ENCODE peak calls at places on chromosomes 11 and 22, in six cellular contexts. P, E, G, B, R and U are unnamed samples.

GRCh38 chr11:134004406-134005197 is 47.8 kb upstream of the IGSF9B start:
- DNase-seq in P (no peak), E (no peak), G (no peak), B (no peak), R (no peak), U (no peak)

GRCh38 chr11:62552931-62553838 is 6.6 kb upstream of the AHNAK start:
- DNase-seq in P (peak), E (no peak), G (peak), B (peak), R (peak), U (no peak)

GRCh38 chr11:69293819-69294505 is at the start of gene MYEOV:
- DNase-seq in P (peak), E (no peak), G (no peak), B (peak), R (no peak), U (peak)

GRCh38 chr11:66168289-66168688 is 98.2 kb downstream of the PACS1 start:
- DNase-seq in P (no peak), E (no peak), G (no peak), B (no peak), R (no peak), U (no peak)

GRCh38 chr11:6531267-6531752 is 34.2 kb downstream of the DNHD1 start:
- DNase-seq in P (no peak), E (no peak), G (peak), B (peak), R (peak), U (peak)

GRCh38 chr11:65217441-65218423 is 36.0 kb downstream of the CAPN1 start:
- DNase-seq in P (no peak), E (no peak), G (no peak), B (no peak), R (no peak), U (no peak)

GRCh38 chr11:74033046-74033445 is 24.2 kb upstream of the UCP3 start:
- DNase-seq in P (no peak), E (no peak), G (no peak), B (no peak), R (no peak), U (peak)

GRCh38 chr11:71078482-71078881 is 173.9 kb downstream of the SHANK2 start:
- DNase-seq in P (no peak), E (no peak), G (no peak), B (no peak), R (no peak), U (peak)

GRCh38 chr11:103433380-103433779 is 324.2 kb downstream of the DYNC2H1 start:
- DNase-seq in P (no peak), E (no peak), G (peak), B (peak), R (no peak), U (no peak)

GRCh38 chr11:108501396-108501795 is 3.2 kb upstream of the POGLUT3 start:
- DNase-seq in P (no peak), E (no peak), G (no peak), B (peak), R (no peak), U (no peak)

GRCh38 chr11:95296621-95297025 is 65.6 kb upstream of the SESN3 start:
- DNase-seq in P (no peak), E (no peak), G (no peak), B (peak), R (no peak), U (peak)

GRCh38 chr22:41758231-41758630 is 42.2 kb upstream of the CCDC134 start:
- DNase-seq in P (no peak), E (no peak), G (no peak), B (no peak), R (no peak), U (no peak)

GRCh38 chr11:83502041-83502440 is 215.9 kb upstream of the CCDC90B start:
- DNase-seq in P (no peak), E (no peak), G (no peak), B (no peak), R (no peak), U (no peak)

GRCh38 chr11:94128746-94129504 is at the start of gene PANX1:
- DNase-seq in P (peak), E (peak), G (peak), B (peak), R (peak), U (peak)

GRCh38 chr11:134223836-134224709 is at the start of the genes NCAPD3 and VPS26B:
- DNase-seq in P (peak), E (peak), G (peak), B (peak), R (peak), U (peak)

GRCh38 chr11:117875397-117876048 is 935 bp downstream of the FXYD6 start:
- DNase-seq in P (peak), E (no peak), G (no peak), B (no peak), R (no peak), U (peak)

GRCh38 chr11:73969991-73970800 is 12.4 kb downstream of the UCP2 start:
- DNase-seq in P (no peak), E (peak), G (no peak), B (no peak), R (no peak), U (peak)

GRCh38 chr11:63922673-63923192 is 5.8 kb upstream of the RCOR2 start:
- DNase-seq in P (no peak), E (no peak), G (no peak), B (no peak), R (no peak), U (no peak)

GRCh38 chr11:37230865-37231264 is 632.8 kb upstream of the RAG2 start:
- DNase-seq in P (no peak), E (no peak), G (no peak), B (no peak), R (no peak), U (peak)

GRCh38 chr11:64580387-64580786 is 10.6 kb upstream of the SLC22A12 start:
- DNase-seq in P (no peak), E (no peak), G (no peak), B (peak), R (no peak), U (no peak)

GRCh38 chr22:29470159-29470855 is 9.7 kb upstream of the NEFH start:
- DNase-seq in P (peak), E (peak), G (no peak), B (peak), R (no peak), U (peak)

GRCh38 chr11:17915500-17916143 is 97.2 kb downstream of the SERGEF start:
- DNase-seq in P (no peak), E (no peak), G (no peak), B (peak), R (no peak), U (peak)

GRCh38 chr11:83835423-83835822 is 549.3 kb upstream of the CCDC90B start:
- DNase-seq in P (no peak), E (no peak), G (no peak), B (peak), R (no peak), U (no peak)

GRCh38 chr11:30914143-30914762 is 328.1 kb upstream of the MPPED2 start:
- DNase-seq in P (peak), E (no peak), G (no peak), B (peak), R (no peak), U (peak)

GRCh38 chr11:12692238-12693074 is 18.2 kb downstream of the TEAD1 start:
- DNase-seq in P (no peak), E (no peak), G (peak), B (peak), R (peak), U (peak)

GRCh38 chr11:20388096-20389055 is 860 bp downstream of the PRMT3 start:
- DNase-seq in P (no peak), E (no peak), G (no peak), B (no peak), R (no peak), U (peak)

GRCh38 chr11:12731841-12732336 is 57.7 kb downstream of the TEAD1 start:
- DNase-seq in P (no peak), E (no peak), G (no peak), B (peak), R (no peak), U (no peak)

GRCh38 chr11:43723617-43724016 is 43.1 kb downstream of the HSD17B12 start:
- DNase-seq in P (no peak), E (no peak), G (no peak), B (no peak), R (no peak), U (no peak)

GRCh38 chr22:37633693-37634504 is 5.6 kb upstream of the SH3BP1 start:
- DNase-seq in P (peak), E (peak), G (peak), B (peak), R (peak), U (peak)

GRCh38 chr22:40199223-40199622 is 21.5 kb downstream of the TNRC6B start:
- DNase-seq in P (no peak), E (no peak), G (no peak), B (no peak), R (no peak), U (no peak)

GRCh38 chr22:20524004-20524481 is 16.6 kb downstream of the MED15 start:
- DNase-seq in P (no peak), E (peak), G (no peak), B (peak), R (no peak), U (peak)

GRCh38 chr22:39475337-39475736 is 18.5 kb downstream of the MGAT3 start:
- DNase-seq in P (no peak), E (no peak), G (no peak), B (no peak), R (no peak), U (no peak)

GRCh38 chr11:66868082-66868725 is 11.3 kb downstream of the LRFN4 start:
- DNase-seq in P (no peak), E (no peak), G (no peak), B (no peak), R (no peak), U (no peak)

GRCh38 chr11:92707665-92708064 is 261.8 kb upstream of the MTNR1B start:
- DNase-seq in P (no peak), E (no peak), G (no peak), B (peak), R (no peak), U (peak)